ENCODE peak calls at places on chromosomes 2 and 18, in seven cellular contexts. R, X, L, O, F, J and B are unnamed samples.

GRCh38 chr2:239601880-239602279 is 201.1 kb upstream of the HDAC4 start:
- DNase-seq in F (no peak), R (no peak), X (no peak), O (no peak), J (no peak), L (no peak), B (no peak)

GRCh38 chr2:60260646-60261296 is 292.7 kb downstream of the BCL11A start:
- DNase-seq in J (peak), F (no peak), O (no peak), X (no peak), L (no peak), R (no peak), B (peak)

GRCh38 chr2:29165362-29166236 is 50.4 kb downstream of the CLIP4 start:
- DNase-seq in X (no peak), F (no peak), J (no peak), R (no peak), O (peak), L (no peak), B (peak)

GRCh38 chr2:189638305-189639002 is 22.8 kb upstream of the ASNSD1 start:
- DNase-seq in L (no peak), R (no peak), J (no peak), X (no peak), F (no peak), O (no peak), B (no peak)

GRCh38 chr2:74387346-74387745 is 7.2 kb upstream of the DCTN1 start:
- DNase-seq in R (no peak), F (no peak), X (no peak), O (peak), J (no peak), L (no peak), B (peak)

GRCh38 chr2:164756773-164757172 is 84.8 kb downstream of the COBLL1 start:
- DNase-seq in F (no peak), J (no peak), O (no peak), L (no peak), R (no peak), X (no peak), B (no peak)

GRCh38 chr2:86253424-86253823 is 54.2 kb downstream of the MRPL35 start:
- DNase-seq in R (no peak), X (no peak), F (no peak), J (no peak), O (no peak), L (no peak), B (no peak)

GRCh38 chr2:198917926-198918325 is 539.8 kb downstream of the SATB2 start:
- DNase-seq in L (no peak), J (no peak), R (no peak), O (no peak), F (no peak), X (no peak), B (no peak)

GRCh38 chr18:46462523-46462922 is 194.5 kb downstream of the LOXHD1 start:
- DNase-seq in R (no peak), F (no peak), X (no peak), J (no peak), O (no peak), L (no peak), B (no peak)

GRCh38 chr2:119064567-119064966 is 94.0 kb downstream of the C1QL2 start:
- DNase-seq in J (no peak), F (no peak), R (no peak), X (no peak), L (no peak), O (no peak), B (no peak)

GRCh38 chr2:202494300-202494699 is 118.2 kb downstream of the BMPR2 start:
- DNase-seq in R (no peak), X (no peak), L (no peak), F (no peak), J (peak), O (peak), B (peak)

GRCh38 chr2:80348953-80349352 is 44.4 kb upstream of the LRRTM1 start:
- DNase-seq in X (no peak), J (no peak), F (no peak), O (no peak), L (no peak), R (no peak), B (no peak)

GRCh38 chr2:106801256-106801655 is 84.7 kb downstream of the ST6GAL2 start:
- DNase-seq in J (no peak), L (no peak), F (no peak), X (no peak), R (no peak), O (no peak), B (no peak)

GRCh38 chr2:79985145-79985544 is 319.4 kb downstream of the LRRTM1 start:
- DNase-seq in J (no peak), F (no peak), L (no peak), X (no peak), O (no peak), R (no peak), B (no peak)

GRCh38 chr2:181253438-181253837 is 203.7 kb upstream of the ITGA4 start:
- DNase-seq in L (no peak), X (no peak), O (no peak), R (no peak), J (no peak), F (no peak), B (no peak)

GRCh38 chr2:138572318-138572717 is 70.7 kb downstream of the SPOPL start:
- DNase-seq in X (no peak), R (no peak), J (no peak), O (peak), F (no peak), L (no peak), B (no peak)

GRCh38 chr2:198374375-198375072 is 570.1 kb downstream of the PLCL1 start:
- DNase-seq in J (peak), O (peak), L (peak), X (no peak), F (peak), R (no peak), B (peak)

GRCh38 chr2:174059875-174060226 is 94.7 kb upstream of the SP3 start:
- DNase-seq in O (no peak), L (no peak), X (no peak), F (no peak), R (no peak), J (no peak), B (peak)

GRCh38 chr2:109348645-109349554 is 219.9 kb downstream of the SH3RF3 start:
- DNase-seq in O (no peak), J (no peak), L (peak), X (peak), R (no peak), F (peak), B (no peak)

GRCh38 chr2:234836251-234836650 is 115.6 kb upstream of the SH3BP4 start:
- DNase-seq in L (no peak), R (no peak), J (peak), O (no peak), X (no peak), F (no peak), B (no peak)

GRCh38 chr18:78982186-78982585 is 2.6 kb downstream of the SALL3 start:
- DNase-seq in L (no peak), J (no peak), X (no peak), R (no peak), O (no peak), F (no peak), B (no peak)

GRCh38 chr2:229586746-229587705 is 127.3 kb downstream of the DNER start:
- DNase-seq in X (no peak), O (peak), J (peak), L (peak), F (peak), R (no peak), B (peak)

GRCh38 chr2:218886461-218886947 is 5.9 kb downstream of the WNT10A start:
- DNase-seq in L (no peak), J (no peak), X (no peak), O (no peak), R (no peak), F (no peak), B (no peak)

GRCh38 chr2:4139711-4140110 is 436.3 kb downstream of the DCDC2C start:
- DNase-seq in F (no peak), O (no peak), R (no peak), X (no peak), J (no peak), L (no peak), B (no peak)

GRCh38 chr2:199459286-199460100 is 1.8 kb upstream of the SATB2 start:
- DNase-seq in X (no peak), L (peak), F (peak), J (peak), O (peak), R (peak), B (peak)

GRCh38 chr2:203122317-203122998 is 107.8 kb downstream of the NBEAL1 start:
- DNase-seq in O (peak), J (no peak), F (no peak), X (no peak), L (no peak), R (no peak), B (peak)

GRCh38 chr18:58254873-58255511 is 211.0 kb downstream of the NEDD4L start:
- DNase-seq in F (no peak), X (no peak), L (no peak), J (no peak), O (no peak), R (no peak), B (no peak)

GRCh38 chr2:232927793-232928563 is 57.9 kb downstream of the SNORC start:
- DNase-seq in X (no peak), L (no peak), O (no peak), R (no peak), J (no peak), F (no peak), B (no peak)

GRCh38 chr2:1518501-1518821 is 105.2 kb downstream of the TPO start:
- DNase-seq in X (peak), J (no peak), R (no peak), F (peak), L (no peak), O (no peak), B (no peak)

GRCh38 chr18:42087876-42088275 is 132.8 kb downstream of the PIK3C3 start:
- DNase-seq in J (no peak), R (no peak), L (no peak), X (no peak), F (no peak), O (no peak), B (no peak)

GRCh38 chr2:227818569-227819397 is 5.1 kb downstream of the CCL20 start:
- DNase-seq in F (no peak), X (no peak), L (no peak), J (peak), O (peak), R (no peak), B (peak)

GRCh38 chr2:138959031-138959430 is 178.8 kb upstream of the NXPH2 start:
- DNase-seq in J (no peak), R (no peak), O (no peak), L (no peak), X (no peak), F (no peak), B (no peak)

GRCh38 chr2:190637903-190638618 is 10.8 kb upstream of the NAB1 start:
- DNase-seq in R (no peak), X (no peak), O (no peak), L (no peak), F (no peak), J (peak), B (no peak)

GRCh38 chr2:69567157-69567908 is 76.2 kb downstream of the AAK1 start:
- DNase-seq in L (no peak), X (no peak), J (no peak), O (no peak), R (no peak), F (no peak), B (peak)

GRCh38 chr2:28224648-28225471 is 167.8 kb upstream of the FOSL2 start:
- DNase-seq in F (peak), O (peak), R (no peak), X (no peak), J (no peak), L (no peak), B (peak)

GRCh38 chr2:223221120-223221859 is 169.3 kb downstream of the KCNE4 start:
- DNase-seq in J (no peak), F (no peak), R (no peak), O (no peak), L (no peak), X (no peak), B (no peak)

GRCh38 chr2:152421521-152422367 is 86.8 kb downstream of the FMNL2 start:
- DNase-seq in F (no peak), L (peak), J (peak), R (no peak), O (peak), X (no peak), B (peak)

GRCh38 chr18:27606851-27607250 is 421.7 kb upstream of the CHST9 start:
- DNase-seq in J (no peak), F (no peak), X (no peak), L (no peak), O (no peak), R (no peak), B (no peak)

GRCh38 chr2:201768918-201769317 is 11.8 kb downstream of the ALS2 start:
- DNase-seq in L (no peak), F (no peak), R (no peak), O (peak), J (no peak), X (no peak), B (peak)